ENCODE peak calls at places on chromosomes 5 and 9, in seven cellular contexts. P is nephron progenitor cell; J is NCI-H1105 treated with DMSO at 0.1 percent for 48 hours; O is DMS153; S is amniotic stem cell; X is stimulated activated CD8-positive, alpha-beta memory T cell treated with anti-CD3 and anti-CD28 coated beads, Interleukin-4, amount 100 ng/mL, for 4 hours; H is osteocyte. D is an unnamed sample.

GRCh38 chr5:30505014-30505886 is 688.2 kb upstream of the CDH6 start:
- DNase-seq in S (no peak), X (no peak), P (no peak), J (no peak), H (no peak), O (peak), D (no peak)

GRCh38 chr5:607541-608285 is 4.4 kb upstream of the CEP72 start:
- DNase-seq in S (no peak), X (no peak), J (no peak), H (peak), O (peak), P (no peak), D (no peak)

GRCh38 chr5:134714120-134714519 is 24.2 kb upstream of the CAMLG start:
- DNase-seq in H (no peak), P (no peak), O (no peak), X (no peak), S (no peak), J (no peak), D (no peak)

GRCh38 chr5:95843733-95844223 is 21.3 kb upstream of the GLRX start:
- DNase-seq in J (no peak), P (no peak), S (no peak), H (no peak), O (no peak), X (no peak), D (peak)

GRCh38 chr9:102479191-102479590 is 515.9 kb upstream of the CYLC2 start:
- DNase-seq in O (no peak), H (no peak), J (no peak), P (no peak), S (no peak), X (no peak), D (no peak)

GRCh38 chr9:3758816-3759576 is 233.2 kb upstream of the RFX3 start:
- DNase-seq in P (no peak), J (no peak), O (no peak), X (no peak), H (no peak), S (no peak), D (no peak)

GRCh38 chr5:100444961-100445360 is 90.2 kb upstream of the FAM174A start:
- DNase-seq in X (no peak), P (no peak), O (no peak), H (no peak), J (no peak), S (no peak), D (no peak)

GRCh38 chr9:133141833-133142594 is 21.0 kb upstream of the RALGDS start:
- DNase-seq in J (no peak), S (no peak), O (peak), H (no peak), X (no peak), P (no peak), D (no peak)

GRCh38 chr9:133658442-133659431 is 22.6 kb downstream of the DBH start:
- DNase-seq in H (no peak), P (peak), O (peak), S (no peak), X (no peak), J (no peak), D (peak)

GRCh38 chr5:149113669-149114068 is 27.6 kb upstream of the ABLIM3 start:
- DNase-seq in S (no peak), O (no peak), P (no peak), J (no peak), H (no peak), X (no peak), D (no peak)

GRCh38 chr9:35712762-35713400 is 19.1 kb downstream of the TLN1 start:
- DNase-seq in H (no peak), J (no peak), X (no peak), O (no peak), P (no peak), S (no peak), D (no peak)

GRCh38 chr5:26054594-26054993 is 983.8 kb downstream of the CDH9 start:
- DNase-seq in H (no peak), J (no peak), P (no peak), X (no peak), S (no peak), O (no peak), D (no peak)

GRCh38 chr9:69195681-69196080 is 21.6 kb downstream of the TJP2 start:
- DNase-seq in X (no peak), J (no peak), H (no peak), P (no peak), S (no peak), O (no peak), D (no peak)

GRCh38 chr9:114248274-114248673 is 74.6 kb upstream of the ORM1 start:
- DNase-seq in P (no peak), H (no peak), X (no peak), S (no peak), J (no peak), O (no peak), D (no peak)

GRCh38 chr9:91101598-91102168 is 260.0 kb downstream of the AUH start:
- DNase-seq in X (peak), P (no peak), H (no peak), J (no peak), O (no peak), S (no peak), D (no peak)

GRCh38 chr9:92737611-92738299 is 26.9 kb downstream of the BICD2 start:
- DNase-seq in O (no peak), X (no peak), J (no peak), H (no peak), S (no peak), P (no peak), D (no peak)

GRCh38 chr5:133381571-133382365 is 230.6 kb downstream of the FSTL4 start:
- DNase-seq in S (no peak), H (peak), J (no peak), O (no peak), P (no peak), X (no peak), D (no peak)

GRCh38 chr5:31433229-31433628 is 98.7 kb downstream of the DROSHA start:
- DNase-seq in S (no peak), X (no peak), P (no peak), H (no peak), O (no peak), J (no peak), D (no peak)

GRCh38 chr9:34310205-34310604 is 18.9 kb downstream of the KIF24 start:
- DNase-seq in P (no peak), H (no peak), S (no peak), J (peak), X (no peak), O (no peak), D (no peak)